ENCODE peak calls at places on chromosomes 16 and 17, in five cellular contexts. One of them, this sample, is unnamed.

GRCh38 chr17:45768000-45768399 is 16.1 kb upstream of the CRHR1 start:
- DNase-seq in gastrocnemius medialis: no peak
- DNase-seq in DND-41: no peak
- DNase-seq in heart left ventricle: no peak
- DNase-seq in uterus: no peak
- DNase-seq in this sample: no peak

GRCh38 chr16:425740-426114 is 278 bp downstream of the RAB11FIP3 start:
- DNase-seq in uterus: no peak
- DNase-seq in heart left ventricle: peak; percentile 16
- DNase-seq in gastrocnemius medialis: no peak
- DNase-seq in DND-41: no peak
- DNase-seq in this sample: no peak

GRCh38 chr17:16512011-16512410 is 20.0 kb upstream of the LRRC75A start:
- DNase-seq in uterus: no peak
- DNase-seq in gastrocnemius medialis: no peak
- DNase-seq in heart left ventricle: no peak
- DNase-seq in DND-41: no peak
- DNase-seq in this sample: no peak

GRCh38 chr17:27106982-27107360 is 186.9 kb upstream of the WSB1 start:
- DNase-seq in gastrocnemius medialis: no peak
- DNase-seq in uterus: no peak
- DNase-seq in DND-41: no peak
- DNase-seq in heart left ventricle: no peak
- DNase-seq in this sample: no peak

GRCh38 chr17:42526031-42526444 is 10.0 kb upstream of the NAGLU start:
- DNase-seq in gastrocnemius medialis: no peak
- DNase-seq in heart left ventricle: peak; percentile 79
- DNase-seq in uterus: no peak
- DNase-seq in DND-41: no peak
- DNase-seq in this sample: peak; percentile 78

GRCh38 chr17:35666070-35666469 is 65.4 kb upstream of the RASL10B start:
- DNase-seq in uterus: no peak
- DNase-seq in heart left ventricle: no peak
- DNase-seq in gastrocnemius medialis: no peak
- DNase-seq in DND-41: no peak
- DNase-seq in this sample: no peak

GRCh38 chr16:3143189-3143588 is 8.4 kb downstream of the ZNF213 start:
- DNase-seq in DND-41: no peak
- DNase-seq in gastrocnemius medialis: no peak
- DNase-seq in heart left ventricle: no peak
- DNase-seq in uterus: no peak
- DNase-seq in this sample: no peak

GRCh38 chr17:47218896-47219430 is 9.8 kb downstream of the MYL4 start:
- DNase-seq in heart left ventricle: no peak
- DNase-seq in uterus: no peak
- DNase-seq in DND-41: peak; percentile 21
- DNase-seq in gastrocnemius medialis: no peak
- DNase-seq in this sample: no peak

GRCh38 chr17:31533546-31534155 is 142.2 kb downstream of the RAB11FIP4 start:
- DNase-seq in DND-41: peak; percentile 32
- DNase-seq in uterus: peak; percentile 40
- DNase-seq in heart left ventricle: no peak
- DNase-seq in gastrocnemius medialis: no peak
- DNase-seq in this sample: no peak

GRCh38 chr17:77635176-77635575 is 323.3 kb upstream of the TNRC6C start:
- DNase-seq in heart left ventricle: no peak
- DNase-seq in uterus: no peak
- DNase-seq in gastrocnemius medialis: no peak
- DNase-seq in DND-41: no peak
- DNase-seq in this sample: no peak
- H3K27ac ChIP-seq in heart left ventricle: no peak overlapping the region
- H3K27ac ChIP-seq in uterus: no peak overlapping the region
- H3K27ac ChIP-seq in gastrocnemius medialis: no peak overlapping the region
- H3K27ac ChIP-seq in DND-41: no peak overlapping the region
- H3K27ac ChIP-seq in this sample: no peak overlapping the region

GRCh38 chr17:83081561-83082201 is 2.3 kb downstream of the METRNL start:
- DNase-seq in heart left ventricle: no peak
- DNase-seq in gastrocnemius medialis: no peak
- DNase-seq in uterus: peak; percentile 47
- DNase-seq in DND-41: no peak
- DNase-seq in this sample: no peak
- H3K4me3 ChIP-seq in heart left ventricle: peak overlapping the region; percentile 48
- H3K4me3 ChIP-seq in gastrocnemius medialis: peak overlapping the region; percentile 46
- H3K4me3 ChIP-seq in uterus: peak overlapping the region; percentile 31
- H3K4me3 ChIP-seq in DND-41: no peak overlapping the region
- H3K4me3 ChIP-seq in this sample: peak overlapping the region; percentile 70

GRCh38 chr16:1914759-1915387 is 3.3 kb downstream of the HS3ST6 start:
- DNase-seq in DND-41: no peak
- DNase-seq in uterus: no peak
- DNase-seq in heart left ventricle: no peak
- DNase-seq in gastrocnemius medialis: no peak
- DNase-seq in this sample: no peak

GRCh38 chr16:1916654-1916990 is 1.6 kb downstream of the HS3ST6 start:
- DNase-seq in DND-41: no peak
- DNase-seq in uterus: no peak
- DNase-seq in heart left ventricle: no peak
- DNase-seq in gastrocnemius medialis: no peak
- DNase-seq in this sample: no peak

GRCh38 chr16:1917665-1918111 is 527 bp downstream of the HS3ST6 start:
- DNase-seq in heart left ventricle: no peak
- DNase-seq in DND-41: no peak
- DNase-seq in uterus: no peak
- DNase-seq in gastrocnemius medialis: no peak
- DNase-seq in this sample: no peak

GRCh38 chr16:1917056-1917664 is 1.1 kb downstream of the HS3ST6 start:
- DNase-seq in DND-41: no peak
- DNase-seq in heart left ventricle: no peak
- DNase-seq in uterus: no peak
- DNase-seq in gastrocnemius medialis: no peak
- DNase-seq in this sample: no peak

DNA sequence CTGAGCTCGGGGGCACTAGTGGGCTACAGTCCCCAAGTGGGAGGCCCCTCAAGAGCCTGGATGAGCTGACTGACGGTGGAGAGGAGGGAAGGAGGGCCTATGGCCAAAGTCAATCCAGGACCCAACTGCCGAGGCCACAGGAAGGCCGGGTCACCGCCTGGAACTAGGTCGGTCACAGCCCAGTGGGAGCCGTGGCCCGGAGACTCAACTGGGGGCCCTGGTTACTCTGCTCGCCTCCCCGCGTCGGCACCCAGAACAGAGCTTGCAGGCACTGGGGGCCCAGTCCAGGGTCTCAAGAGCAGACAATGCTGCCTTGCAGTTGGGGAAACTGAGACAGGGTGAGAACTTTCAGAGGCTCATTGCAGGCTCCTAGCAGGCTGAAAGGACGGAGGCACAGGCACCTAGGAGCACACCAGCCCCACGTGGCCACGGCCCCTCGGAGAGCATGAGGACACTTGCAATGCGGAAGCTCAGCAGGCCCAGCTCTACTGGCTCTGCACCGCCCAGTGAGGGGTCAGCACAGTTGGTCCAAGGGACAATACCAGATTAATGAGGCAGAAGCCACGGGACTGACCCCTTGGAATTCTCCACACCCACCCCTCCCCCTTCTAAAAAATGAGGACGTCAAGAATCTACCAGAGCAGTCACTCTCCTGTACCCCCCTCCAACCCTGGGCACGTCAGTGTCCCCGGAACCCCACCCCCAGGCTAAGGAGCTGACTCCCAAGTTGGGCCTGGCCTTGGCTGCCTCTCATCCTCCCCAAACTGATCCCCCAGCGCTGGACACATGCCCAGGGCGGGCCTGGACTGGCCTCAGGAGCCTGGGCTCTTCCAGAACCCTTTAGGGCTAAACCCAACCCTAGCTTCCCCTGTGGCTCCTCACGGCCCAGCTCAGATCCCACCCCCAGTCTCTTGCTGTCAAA is 2.2 kb downstream of the HS3ST6 start:
- DNase-seq in DND-41: no peak
- DNase-seq in heart left ventricle: no peak
- DNase-seq in uterus: no peak
- DNase-seq in gastrocnemius medialis: no peak
- DNase-seq in this sample: no peak
- H3K27me3 ChIP-seq in DND-41: no peaks in the 10 kb centered on the region
- H3K27me3 ChIP-seq in heart left ventricle: peaks cover 65% of the 10 kb centered on the region
- H3K27me3 ChIP-seq in uterus: peaks cover 12% of the 10 kb centered on the region
- H3K27me3 ChIP-seq in gastrocnemius medialis: peaks cover 53% of the 10 kb centered on the region
- H3K27me3 ChIP-seq in this sample: peaks cover 76% of the 10 kb centered on the region

DNA sequence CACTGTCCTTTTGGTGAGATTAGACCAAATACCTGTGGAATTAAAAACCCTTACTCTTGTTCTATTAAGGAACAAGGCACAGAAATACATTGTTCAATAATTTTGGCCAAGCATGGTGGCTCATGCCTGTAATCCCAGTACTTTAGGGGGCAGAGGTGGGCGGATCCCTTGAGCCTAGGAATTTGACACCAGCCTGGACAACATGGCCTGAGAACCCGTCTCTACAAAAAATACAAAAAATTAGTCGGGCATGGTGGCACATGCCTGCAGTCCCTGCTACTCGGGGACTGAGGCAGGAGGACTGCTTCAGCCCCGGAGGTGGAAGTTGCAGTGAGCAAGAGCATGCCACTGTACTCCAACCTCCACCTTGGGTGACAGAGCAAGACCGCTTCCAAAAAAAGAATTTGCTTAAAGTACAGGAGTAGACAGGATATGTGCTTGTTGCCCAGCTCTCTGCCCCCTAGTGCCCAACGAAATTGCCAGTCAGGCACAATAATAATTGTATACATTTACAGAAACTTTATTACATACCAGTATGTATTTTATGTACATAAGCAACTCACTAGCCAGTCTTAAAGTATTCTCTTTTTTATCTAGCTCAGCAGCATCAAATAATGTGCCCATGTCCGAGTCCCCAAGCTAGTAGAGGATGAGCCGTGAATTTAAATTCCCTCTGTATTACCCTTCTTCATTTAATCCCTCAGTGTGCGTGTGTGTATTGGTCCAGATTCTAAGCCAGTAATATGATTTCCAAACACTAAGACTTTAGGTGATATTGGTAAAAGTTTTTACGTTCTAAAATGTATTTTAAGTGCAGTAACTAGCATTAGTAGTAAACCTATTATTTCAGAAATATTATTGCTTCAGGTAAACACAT is 1.4 kb downstream of the THUMPD1 start:
- DNase-seq in DND-41: peak; percentile 18
- DNase-seq in heart left ventricle: no peak
- DNase-seq in uterus: no peak
- DNase-seq in gastrocnemius medialis: no peak
- DNase-seq in this sample: no peak
- H3K27ac ChIP-seq in DND-41: peak overlapping the region; percentile 73
- H3K27ac ChIP-seq in heart left ventricle: peak overlapping the region; percentile 98
- H3K27ac ChIP-seq in uterus: peak overlapping the region; percentile 96
- H3K27ac ChIP-seq in gastrocnemius medialis: peak overlapping the region; percentile 98
- H3K27ac ChIP-seq in this sample: peak overlapping the region; percentile 97

DNA sequence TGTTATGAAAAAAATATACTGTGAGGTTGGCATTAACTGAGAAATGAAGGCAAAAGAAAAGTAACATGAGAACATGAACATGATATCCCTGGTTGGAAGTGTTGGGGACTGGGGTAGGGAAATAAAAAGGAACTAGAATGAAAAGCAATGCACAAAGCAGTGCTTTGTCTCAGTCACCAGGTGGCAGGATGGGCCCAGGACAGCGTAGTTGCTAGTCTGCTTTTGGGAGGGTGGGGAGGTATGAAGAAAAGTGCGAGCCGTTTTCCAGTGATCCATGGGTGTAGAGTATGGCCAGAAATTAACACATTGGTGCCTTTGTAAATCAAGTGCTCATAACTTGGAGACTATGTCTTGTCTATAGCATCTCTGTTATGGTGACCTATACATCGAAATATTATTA is 662.5 kb upstream of the SALL1 start:
- DNase-seq in gastrocnemius medialis: no peak
- DNase-seq in heart left ventricle: no peak
- DNase-seq in DND-41: no peak
- DNase-seq in uterus: no peak
- DNase-seq in this sample: no peak
- H3K4me3 ChIP-seq in gastrocnemius medialis: no peak overlapping the region
- H3K4me3 ChIP-seq in heart left ventricle: no peak overlapping the region
- H3K4me3 ChIP-seq in DND-41: no peak overlapping the region
- H3K4me3 ChIP-seq in uterus: no peak overlapping the region
- H3K4me3 ChIP-seq in this sample: no peak overlapping the region

DNA sequence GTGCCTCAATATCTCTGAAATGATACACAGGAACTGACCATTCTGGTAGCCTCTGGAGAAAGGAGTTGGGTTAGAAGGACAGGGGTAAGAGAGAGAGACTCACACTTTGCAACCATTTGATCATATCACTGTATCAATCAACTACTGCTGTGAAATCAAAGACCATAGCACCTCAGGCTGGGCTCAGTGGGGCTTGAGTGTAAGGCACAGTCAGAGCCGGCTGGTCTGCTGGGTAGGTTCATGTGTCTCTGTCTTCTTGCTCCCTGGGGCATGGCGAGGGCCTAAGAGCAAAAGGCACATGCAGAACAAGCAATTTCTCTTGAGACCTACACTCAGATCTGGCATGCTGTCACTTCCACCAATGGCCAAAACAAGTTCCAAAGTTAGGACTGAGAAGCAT is 46.7 kb upstream of the C16orf82 start:
- DNase-seq in heart left ventricle: no peak
- DNase-seq in DND-41: no peak
- DNase-seq in uterus: no peak
- DNase-seq in gastrocnemius medialis: no peak
- DNase-seq in this sample: no peak
- H3K27me3 ChIP-seq in heart left ventricle: no peaks in the 10 kb centered on the region
- H3K27me3 ChIP-seq in DND-41: peaks cover 3% of the 10 kb centered on the region
- H3K27me3 ChIP-seq in uterus: no peaks in the 10 kb centered on the region
- H3K27me3 ChIP-seq in gastrocnemius medialis: no peaks in the 10 kb centered on the region
- H3K27me3 ChIP-seq in this sample: no peaks in the 10 kb centered on the region

GRCh38 chr17:1027044-1027443 is 30.1 kb downstream of the TIMM22 start:
- DNase-seq in heart left ventricle: no peak
- DNase-seq in DND-41: no peak
- DNase-seq in uterus: no peak
- DNase-seq in gastrocnemius medialis: no peak
- DNase-seq in this sample: peak; percentile 62
- H3K27ac ChIP-seq in heart left ventricle: peak overlapping the region; percentile 18
- H3K27ac ChIP-seq in DND-41: no peak overlapping the region
- H3K27ac ChIP-seq in uterus: no peak overlapping the region
- H3K27ac ChIP-seq in gastrocnemius medialis: no peak overlapping the region
- H3K27ac ChIP-seq in this sample: no peak overlapping the region

This sample was measured in heart right ventricle.